ENCODE peak calls at places on chromosomes 5 and 9, in seven cellular contexts. S is hippocampal formation; Y is activated T-cell treated with anti-CD3 and anti-CD28 coated beads for 1 hour; M is cardiac fibroblast; X is stimulated activated CD8-positive, alpha-beta memory T cell treated with anti-CD3 and anti-CD28 coated beads, Interleukin-4, amount 100 ng/mL, for 1 hour; G is C1 segment of cervical spinal cord; L is NCI-H1105. H is an unnamed sample.

GRCh38 chr9:97484134-97484533 is 17.3 kb upstream of the TMOD1 start:
- DNase-seq in S (peak; percentile 57), Y (no peak), M (no peak), X (no peak), G (peak; percentile 29), L (no peak), H (no peak)

GRCh38 chr9:89428901-89429890 is 68.7 kb downstream of the SEMA4D start:
- DNase-seq in S (no peak), Y (peak; percentile 42), M (no peak), X (no peak), G (no peak), L (no peak), H (no peak)

GRCh38 chr5:120767171-120767820 is 303.2 kb downstream of the PRR16 start:
- DNase-seq in S (no peak), Y (no peak), M (peak; percentile 64), X (no peak), G (no peak), L (no peak), H (no peak)

GRCh38 chr5:92927291-92927778 is 653.7 kb downstream of the NR2F1-AS1 start:
- DNase-seq in S (no peak), Y (no peak), M (no peak), X (no peak), G (no peak), L (no peak), H (peak; percentile 33)

GRCh38 chr5:135964670-135965320 is 10.0 kb upstream of the LECT2 start:
- DNase-seq in S (no peak), Y (no peak), M (peak; percentile 17), X (no peak), G (no peak), L (no peak), H (no peak)

GRCh38 chr5:79229357-79230174 is 6.4 kb upstream of the JMY start:
- DNase-seq in S (no peak), Y (no peak), M (no peak), X (no peak), G (no peak), L (no peak), H (peak; percentile 90)

GRCh38 chr9:2018162-2018643 is 3.1 kb downstream of the SMARCA2 start:
- DNase-seq in S (peak; percentile 55), Y (no peak), M (no peak), X (no peak), G (no peak), L (no peak), H (no peak)

GRCh38 chr9:118938581-118938980 is 430.7 kb downstream of the BRINP1 start:
- DNase-seq in S (no peak), Y (no peak), M (no peak), X (no peak), G (no peak), L (no peak), H (no peak)

GRCh38 chr5:124343451-124343867 is 403.0 kb downstream of the ZNF608 start:
- DNase-seq in S (no peak), Y (no peak), M (peak; percentile 86), X (no peak), G (no peak), L (no peak), H (peak; percentile 88)

GRCh38 chr5:90878549-90879196 is 320.1 kb downstream of the ADGRV1 start:
- DNase-seq in S (no peak), Y (no peak), M (peak; percentile 79), X (no peak), G (no peak), L (no peak), H (peak; percentile 16)

GRCh38 chr9:3527653-3527960 is 1.8 kb upstream of the RFX3 start:
- DNase-seq in S (no peak), Y (no peak), M (no peak), X (no peak), G (no peak), L (no peak), H (no peak)